ENCODE peak calls at places on chromosomes 5 and 9, in six cellular contexts. Y is SK-N-SH, J is HCT116, F is GM23248, K is hepatocyte, W is MM.1S. R is an unnamed sample. For H3K9me2, H3K9me3 and H4K20me1, the result is how much of the 10 kb centered on the place peaks cover.

GRCh38 chr5:35863159-35863558 is 6.5 kb downstream of the IL7R start:
- DNase-seq in Y (no peak), J (no peak), F (no peak), K (no peak), W (no peak), R (peak)

GRCh38 chr5:123582570-123583293 is 70.8 kb downstream of the CSNK1G3 start:
- DNase-seq in Y (no peak), J (no peak), F (no peak), K (no peak), W (no peak), R (no peak)

GRCh38 chr5:81181576-81182316 is 51.4 kb upstream of the CKMT2 start:
- DNase-seq in Y (no peak), J (no peak), F (no peak), K (no peak), W (no peak), R (no peak)

GRCh38 chr5:10297646-10298204 is 10.0 kb downstream of the CMBL start:
- DNase-seq in Y (no peak), J (no peak), F (no peak), K (no peak), W (no peak), R (peak)

GRCh38 chr5:161096006-161096405 is 244.0 kb upstream of the ATP10B start:
- DNase-seq in Y (no peak), J (no peak), F (no peak), K (no peak), W (no peak), R (no peak)

GRCh38 chr9:5326893-5327548 is 12.7 kb downstream of the RLN1 start:
- DNase-seq in Y (no peak), J (no peak), F (no peak), K (peak), W (no peak), R (peak)

GRCh38 chr5:124747770-124748686 is 1.6 kb upstream of the ZNF608 start:
- DNase-seq in Y (no peak), J (no peak), F (peak), K (peak), W (peak), R (no peak)

GRCh38 chr9:119283118-119283794 is 86.0 kb downstream of the BRINP1 start:
- DNase-seq in Y (no peak), J (no peak), F (peak), K (peak), W (no peak), R (no peak)

GRCh38 chr5:171308453-171309275 is at the start of gene TLX3:
- DNase-seq in Y (peak), J (peak), F (no peak), K (no peak), W (no peak), R (no peak)

GRCh38 chr5:157549283-157549629 is 26.3 kb downstream of the ADAM19 start:
- DNase-seq in Y (no peak), J (no peak), F (peak), K (no peak), W (no peak), R (no peak)

GRCh38 chr5:143401846-143402463 is 1.5 kb downstream of the NR3C1 start:
- DNase-seq in Y (no peak), J (no peak), F (peak), K (peak), W (peak), R (peak)

GRCh38 chr9:93578844-93579243 is 2.5 kb downstream of the PHF2 start:
- DNase-seq in Y (no peak), J (no peak), F (no peak), K (no peak), W (no peak), R (no peak)

GRCh38 chr9:98810106-98810840 is 2.8 kb downstream of the GALNT12 start:
- DNase-seq in Y (no peak), J (no peak), F (peak), K (no peak), W (no peak), R (no peak)

GRCh38 chr9:98142182-98142924 is 23.3 kb upstream of the TRIM14 start:
- DNase-seq in Y (peak), J (no peak), F (no peak), K (peak), W (no peak), R (peak)

GRCh38 chr5:127824126-127824525 is 120.9 kb downstream of the CCDC192 start:
- DNase-seq in Y (no peak), J (no peak), F (no peak), K (no peak), W (no peak), R (no peak)

GRCh38 chr5:12623408-12623807 is 719.2 kb upstream of the CTNND2 start:
- DNase-seq in Y (no peak), J (no peak), F (no peak), K (no peak), W (no peak), R (no peak)

GRCh38 chr5:144370273-144370672 is 199.6 kb downstream of the KCTD16 start:
- DNase-seq in Y (no peak), J (no peak), F (no peak), K (no peak), W (no peak), R (no peak)

GRCh38 chr9:133763272-133764183 is 25.4 kb upstream of the SARDH start:
- DNase-seq in Y (no peak), J (no peak), F (peak), K (no peak), W (no peak), R (no peak)

GRCh38 chr9:95626885-95627558 is 110.3 kb upstream of the PTCH1 start:
- DNase-seq in Y (no peak), J (no peak), F (peak), K (no peak), W (no peak), R (no peak)

GRCh38 chr5:26024774-26025173 is 1013.6 kb downstream of the CDH9 start:
- DNase-seq in Y (peak), J (no peak), F (no peak), K (no peak), W (no peak), R (no peak)

GRCh38 chr5:101346906-101347305 is 443.8 kb upstream of the ST8SIA4 start:
- DNase-seq in Y (no peak), J (no peak), F (no peak), K (no peak), W (no peak), R (no peak)

GRCh38 chr9:129079829-129080228 is 1.1 kb upstream of the DOLPP1 start:
- DNase-seq in Y (no peak), J (no peak), F (no peak), K (no peak), W (no peak), R (no peak)

GRCh38 chr9:23698161-23698560 is 127.9 kb downstream of the ELAVL2 start:
- DNase-seq in Y (no peak), J (no peak), F (no peak), K (no peak), W (no peak), R (no peak)

GRCh38 chr9:120348951-120349429 is 231.0 kb downstream of the CDK5RAP2 start:
- DNase-seq in Y (peak), J (peak), F (peak), K (peak), W (no peak), R (peak)

GRCh38 chr5:107067391-107067790 is 603.3 kb downstream of the EFNA5 start:
- DNase-seq in Y (no peak), J (no peak), F (no peak), K (no peak), W (no peak), R (no peak)

GRCh38 chr9:120735415-120736126 is 21.3 kb upstream of the MEGF9 start:
- DNase-seq in Y (no peak), J (no peak), F (peak), K (peak), W (no peak), R (peak)

GRCh38 chr5:124453221-124454032 is 293.0 kb downstream of the ZNF608 start:
- DNase-seq in Y (no peak), J (peak), F (peak), K (no peak), W (peak), R (no peak)

GRCh38 chr5:107888541-107888940 is 217.8 kb upstream of the EFNA5 start:
- DNase-seq in Y (no peak), J (no peak), F (no peak), K (no peak), W (no peak), R (no peak)

GRCh38 chr9:98973546-98973921 is 29.8 kb downstream of the COL15A1 start:
- DNase-seq in Y (no peak), J (no peak), F (no peak), K (no peak), W (no peak), R (no peak)

GRCh38 chr5:24819841-24820240 is 175.1 kb upstream of the CDH10 start:
- DNase-seq in Y (no peak), J (no peak), F (no peak), K (no peak), W (no peak), R (no peak)

GRCh38 chr5:43140286-43140685 is 19.6 kb downstream of the ZNF131 start:
- DNase-seq in Y (no peak), J (no peak), F (no peak), K (no peak), W (no peak), R (no peak)

GRCh38 chr5:83567741-83568530 is 96.4 kb downstream of the VCAN start:
- DNase-seq in Y (no peak), J (no peak), F (peak), K (no peak), W (peak), R (peak)

GRCh38 chr9:82893549-82893948 is 169.4 kb downstream of the RASEF start:
- DNase-seq in Y (no peak), J (no peak), F (no peak), K (no peak), W (no peak), R (no peak)
- H3K9me2 ChIP-seq in Y (under half), J (under half), F (under half), K (under half), W (under half), R (under half)

DNA sequence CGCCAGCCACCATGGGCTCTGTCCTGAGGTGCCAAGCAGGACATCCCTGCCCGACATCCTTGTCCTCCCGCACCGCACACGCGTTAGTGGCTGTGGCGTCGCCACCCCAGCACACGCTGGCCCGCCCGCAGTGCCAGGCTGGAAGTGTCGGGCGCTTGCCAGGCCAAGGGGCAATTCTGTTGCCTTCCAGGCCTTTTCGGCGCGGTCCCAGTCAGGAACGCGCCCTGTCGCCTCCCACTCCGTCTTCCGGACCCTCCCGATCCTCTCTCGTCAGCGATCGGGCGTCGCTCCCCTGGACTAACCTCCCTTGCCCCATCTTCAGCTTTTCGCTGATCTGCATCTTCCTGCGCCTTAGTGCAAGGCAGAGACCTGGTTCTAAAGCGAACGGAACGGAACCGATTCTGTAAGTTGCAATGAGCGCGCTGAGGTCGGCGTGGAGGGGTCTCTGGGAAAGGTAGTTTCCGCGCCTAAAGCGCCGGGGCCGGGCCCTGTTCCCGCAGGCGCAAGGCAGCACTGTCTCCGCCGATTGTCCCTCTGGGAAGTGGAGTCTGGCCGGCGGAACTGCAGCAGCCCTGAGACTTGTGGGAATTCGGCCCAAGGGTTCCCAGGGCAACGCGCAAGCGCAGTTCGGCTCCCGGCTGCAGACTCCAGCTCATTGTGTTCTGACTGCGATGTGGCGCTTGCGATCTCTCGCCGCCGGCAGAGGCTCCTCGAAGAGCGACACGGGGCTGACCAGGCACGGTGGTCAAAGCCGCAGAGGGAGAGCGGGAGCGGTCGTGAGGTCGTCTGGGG is at the start of gene ZNF454:
- DNase-seq in Y (peak), J (no peak), F (peak), K (no peak), W (no peak), R (no peak)
- H3K9me3 ChIP-seq in Y (under half), J (under half), F (under half), K (under half), W (under half), R (under half)

GRCh38 chr5:88254320-88254719 is 14.3 kb downstream of the TMEM161B start:
- DNase-seq in Y (no peak), J (no peak), F (no peak), K (no peak), W (no peak), R (no peak)

GRCh38 chr5:88262116-88262515 is 6.5 kb downstream of the TMEM161B start:
- DNase-seq in Y (no peak), J (no peak), F (peak), K (no peak), W (no peak), R (no peak)

GRCh38 chr5:88256037-88256436 is 12.6 kb downstream of the TMEM161B start:
- DNase-seq in Y (no peak), J (no peak), F (no peak), K (no peak), W (no peak), R (no peak)

GRCh38 chr5:88251048-88251711 is 17.5 kb downstream of the TMEM161B start:
- DNase-seq in Y (no peak), J (no peak), F (no peak), K (no peak), W (no peak), R (no peak)

GRCh38 chr5:88256872-88257271 is 11.8 kb downstream of the TMEM161B start:
- DNase-seq in Y (no peak), J (no peak), F (no peak), K (no peak), W (no peak), R (no peak)
- H4K20me1 ChIP-seq in Y (under half), J (under half), F (under half), K (under half), W (under half), R (under half)

GRCh38 chr5:177320879-177321278 is 9.2 kb upstream of the MXD3 start:
- DNase-seq in Y (no peak), J (no peak), F (no peak), K (no peak), W (no peak), R (no peak)
- H3K9me2 ChIP-seq in Y (under half), J (under half), F (under half), K (under half), W (under half), R (under half)

GRCh38 chr5:178983728-178984127 is 11.4 kb downstream of the GRM6 start:
- DNase-seq in Y (no peak), J (no peak), F (no peak), K (no peak), W (no peak), R (no peak)

GRCh38 chr5:178989311-178989710 is 5.8 kb downstream of the GRM6 start:
- DNase-seq in Y (no peak), J (no peak), F (no peak), K (no peak), W (no peak), R (no peak)

GRCh38 chr5:178984145-178985072 is 10.7 kb downstream of the GRM6 start:
- DNase-seq in Y (no peak), J (no peak), F (no peak), K (no peak), W (no peak), R (no peak)

GRCh38 chr5:178988436-178989220 is 6.5 kb downstream of the GRM6 start:
- DNase-seq in Y (no peak), J (no peak), F (no peak), K (no peak), W (no peak), R (no peak)

GRCh38 chr5:178986326-178986960 is 8.7 kb downstream of the GRM6 start:
- DNase-seq in Y (no peak), J (no peak), F (no peak), K (no peak), W (no peak), R (no peak)
- H3K9me3 ChIP-seq in Y (under half), J (under half), F (under half), K (under half), W (under half), R (under half)

GRCh38 chr9:110064721-110065252 is 143.2 kb downstream of the C9orf152 start:
- DNase-seq in Y (no peak), J (no peak), F (no peak), K (no peak), W (no peak), R (no peak)
- H4K20me1 ChIP-seq in Y (half or more), J (under half), F (under half), K (under half), W (under half), R (under half)